ENCODE peak calls at places on chromosomes 7 and 10, in nine cellular contexts. One of them, this sample, is unnamed. For H3K9me3, the result is how much of the 10 kb centered on the place peaks cover.

GRCh38 chr10:21733710-21734109 is 199.7 kb downstream of the MLLT10 start:
- DNase-seq in CD4-positive, CD25-positive, alpha-beta regulatory T cell: no peak
- DNase-seq in hepatocyte: no peak
- DNase-seq in A673: peak
- DNase-seq in OCI-LY7: no peak
- DNase-seq in IMR-90: no peak
- DNase-seq in tibial artery: no peak
- DNase-seq in pancreas: no peak
- DNase-seq in adipocyte: peak
- DNase-seq in this sample: no peak

GRCh38 chr10:77116904-77117303 is 520.7 kb downstream of the KCNMA1 start:
- DNase-seq in CD4-positive, CD25-positive, alpha-beta regulatory T cell: no peak
- DNase-seq in hepatocyte: no peak
- DNase-seq in A673: no peak
- DNase-seq in OCI-LY7: no peak
- DNase-seq in IMR-90: no peak
- DNase-seq in tibial artery: no peak
- DNase-seq in pancreas: no peak
- DNase-seq in adipocyte: no peak
- DNase-seq in this sample: no peak

GRCh38 chr7:128954830-128955797 is 17.4 kb downstream of the IRF5 start:
- DNase-seq in CD4-positive, CD25-positive, alpha-beta regulatory T cell: no peak
- DNase-seq in hepatocyte: no peak
- DNase-seq in A673: no peak
- DNase-seq in OCI-LY7: peak
- DNase-seq in IMR-90: peak
- DNase-seq in tibial artery: no peak
- DNase-seq in pancreas: no peak
- DNase-seq in adipocyte: peak
- DNase-seq in this sample: peak

GRCh38 chr10:61682323-61682722 is 19.6 kb downstream of the CABCOCO1 start:
- DNase-seq in CD4-positive, CD25-positive, alpha-beta regulatory T cell: no peak
- DNase-seq in hepatocyte: no peak
- DNase-seq in A673: no peak
- DNase-seq in OCI-LY7: no peak
- DNase-seq in IMR-90: no peak
- DNase-seq in tibial artery: no peak
- DNase-seq in pancreas: no peak
- DNase-seq in adipocyte: no peak
- DNase-seq in this sample: no peak

GRCh38 chr10:3660753-3661152 is 124.3 kb downstream of the KLF6 start:
- DNase-seq in CD4-positive, CD25-positive, alpha-beta regulatory T cell: no peak
- DNase-seq in hepatocyte: no peak
- DNase-seq in A673: no peak
- DNase-seq in OCI-LY7: no peak
- DNase-seq in IMR-90: no peak
- DNase-seq in tibial artery: no peak
- DNase-seq in pancreas: no peak
- DNase-seq in adipocyte: no peak
- DNase-seq in this sample: no peak

GRCh38 chr10:130814610-130815009 is 496.9 kb downstream of the TCERG1L start:
- DNase-seq in CD4-positive, CD25-positive, alpha-beta regulatory T cell: no peak
- DNase-seq in hepatocyte: no peak
- DNase-seq in A673: no peak
- DNase-seq in OCI-LY7: no peak
- DNase-seq in IMR-90: no peak
- DNase-seq in tibial artery: no peak
- DNase-seq in pancreas: no peak
- DNase-seq in adipocyte: no peak
- DNase-seq in this sample: no peak

GRCh38 chr10:58755688-58756087 is 243.0 kb downstream of the BICC1 start:
- DNase-seq in CD4-positive, CD25-positive, alpha-beta regulatory T cell: no peak
- DNase-seq in hepatocyte: peak
- DNase-seq in A673: no peak
- DNase-seq in OCI-LY7: no peak
- DNase-seq in IMR-90: peak
- DNase-seq in tibial artery: no peak
- DNase-seq in pancreas: no peak
- DNase-seq in adipocyte: peak
- DNase-seq in this sample: peak

GRCh38 chr7:157411580-157411979 is 74.8 kb downstream of the DNAJB6 start:
- DNase-seq in CD4-positive, CD25-positive, alpha-beta regulatory T cell: peak
- DNase-seq in hepatocyte: no peak
- DNase-seq in A673: no peak
- DNase-seq in OCI-LY7: no peak
- DNase-seq in IMR-90: no peak
- DNase-seq in tibial artery: no peak
- DNase-seq in pancreas: no peak
- DNase-seq in adipocyte: no peak
- DNase-seq in this sample: no peak

GRCh38 chr7:55127622-55128081 is 108.8 kb downstream of the EGFR start:
- DNase-seq in CD4-positive, CD25-positive, alpha-beta regulatory T cell: no peak
- DNase-seq in hepatocyte: no peak
- DNase-seq in A673: no peak
- DNase-seq in OCI-LY7: no peak
- DNase-seq in IMR-90: peak
- DNase-seq in tibial artery: peak
- DNase-seq in pancreas: no peak
- DNase-seq in adipocyte: peak
- DNase-seq in this sample: peak

GRCh38 chr10:113285291-113285690 is 267.6 kb upstream of the HABP2 start:
- DNase-seq in CD4-positive, CD25-positive, alpha-beta regulatory T cell: no peak
- DNase-seq in hepatocyte: no peak
- DNase-seq in A673: no peak
- DNase-seq in OCI-LY7: no peak
- DNase-seq in IMR-90: no peak
- DNase-seq in tibial artery: no peak
- DNase-seq in pancreas: no peak
- DNase-seq in adipocyte: peak
- DNase-seq in this sample: no peak

GRCh38 chr10:2985729-2986232 is 81.6 kb upstream of the PFKP start:
- DNase-seq in CD4-positive, CD25-positive, alpha-beta regulatory T cell: no peak
- DNase-seq in hepatocyte: peak
- DNase-seq in A673: no peak
- DNase-seq in OCI-LY7: no peak
- DNase-seq in IMR-90: peak
- DNase-seq in tibial artery: no peak
- DNase-seq in pancreas: no peak
- DNase-seq in adipocyte: peak
- DNase-seq in this sample: no peak

GRCh38 chr10:44567471-44567870 is 182.6 kb upstream of the CXCL12 start:
- DNase-seq in CD4-positive, CD25-positive, alpha-beta regulatory T cell: no peak
- DNase-seq in hepatocyte: no peak
- DNase-seq in A673: no peak
- DNase-seq in OCI-LY7: no peak
- DNase-seq in IMR-90: peak
- DNase-seq in tibial artery: no peak
- DNase-seq in pancreas: no peak
- DNase-seq in adipocyte: peak
- DNase-seq in this sample: no peak

GRCh38 chr7:159317294-159317693 is 172.6 kb upstream of the VIPR2 start:
- DNase-seq in CD4-positive, CD25-positive, alpha-beta regulatory T cell: no peak
- DNase-seq in hepatocyte: no peak
- DNase-seq in A673: no peak
- DNase-seq in OCI-LY7: no peak
- DNase-seq in IMR-90: no peak
- DNase-seq in tibial artery: no peak
- DNase-seq in pancreas: no peak
- DNase-seq in adipocyte: no peak
- DNase-seq in this sample: no peak
- H3K9me3 ChIP-seq in CD4-positive, CD25-positive, alpha-beta regulatory T cell: under half
- H3K9me3 ChIP-seq in hepatocyte: under half
- H3K9me3 ChIP-seq in A673: under half
- H3K9me3 ChIP-seq in OCI-LY7: under half
- H3K9me3 ChIP-seq in IMR-90: under half
- H3K9me3 ChIP-seq in tibial artery: under half
- H3K9me3 ChIP-seq in pancreas: under half
- H3K9me3 ChIP-seq in adipocyte: under half
- H3K9me3 ChIP-seq in this sample: under half

GRCh38 chr10:73058057-73058591 is 38.5 kb downstream of the P4HA1 start:
- DNase-seq in CD4-positive, CD25-positive, alpha-beta regulatory T cell: no peak
- DNase-seq in hepatocyte: no peak
- DNase-seq in A673: no peak
- DNase-seq in OCI-LY7: no peak
- DNase-seq in IMR-90: no peak
- DNase-seq in tibial artery: no peak
- DNase-seq in pancreas: no peak
- DNase-seq in adipocyte: no peak
- DNase-seq in this sample: no peak

GRCh38 chr10:73061743-73062142 is 34.9 kb downstream of the P4HA1 start:
- DNase-seq in CD4-positive, CD25-positive, alpha-beta regulatory T cell: no peak
- DNase-seq in hepatocyte: no peak
- DNase-seq in A673: no peak
- DNase-seq in OCI-LY7: no peak
- DNase-seq in IMR-90: no peak
- DNase-seq in tibial artery: no peak
- DNase-seq in pancreas: no peak
- DNase-seq in adipocyte: no peak
- DNase-seq in this sample: no peak

GRCh38 chr10:73060738-73061635 is 35.7 kb downstream of the P4HA1 start:
- DNase-seq in CD4-positive, CD25-positive, alpha-beta regulatory T cell: peak
- DNase-seq in hepatocyte: peak
- DNase-seq in A673: peak
- DNase-seq in OCI-LY7: peak
- DNase-seq in IMR-90: peak
- DNase-seq in tibial artery: no peak
- DNase-seq in pancreas: no peak
- DNase-seq in adipocyte: peak
- DNase-seq in this sample: no peak

GRCh38 chr10:73065441-73065840 is 31.2 kb downstream of the P4HA1 start:
- DNase-seq in CD4-positive, CD25-positive, alpha-beta regulatory T cell: no peak
- DNase-seq in hepatocyte: no peak
- DNase-seq in A673: no peak
- DNase-seq in OCI-LY7: no peak
- DNase-seq in IMR-90: no peak
- DNase-seq in tibial artery: no peak
- DNase-seq in pancreas: no peak
- DNase-seq in adipocyte: peak
- DNase-seq in this sample: no peak

GRCh38 chr10:73060173-73060572 is 36.5 kb downstream of the P4HA1 start:
- DNase-seq in CD4-positive, CD25-positive, alpha-beta regulatory T cell: peak
- DNase-seq in hepatocyte: no peak
- DNase-seq in A673: no peak
- DNase-seq in OCI-LY7: no peak
- DNase-seq in IMR-90: no peak
- DNase-seq in tibial artery: no peak
- DNase-seq in pancreas: no peak
- DNase-seq in adipocyte: no peak
- DNase-seq in this sample: no peak
- H3K4me3 ChIP-seq in CD4-positive, CD25-positive, alpha-beta regulatory T cell: no peak
- H3K4me3 ChIP-seq in hepatocyte: no peak
- H3K4me3 ChIP-seq in A673: no peak
- H3K4me3 ChIP-seq in OCI-LY7: no peak
- H3K4me3 ChIP-seq in IMR-90: no peak
- H3K4me3 ChIP-seq in tibial artery: no peak
- H3K4me3 ChIP-seq in pancreas: no peak
- H3K4me3 ChIP-seq in adipocyte: no peak
- H3K4me3 ChIP-seq in this sample: no peak

DNA sequence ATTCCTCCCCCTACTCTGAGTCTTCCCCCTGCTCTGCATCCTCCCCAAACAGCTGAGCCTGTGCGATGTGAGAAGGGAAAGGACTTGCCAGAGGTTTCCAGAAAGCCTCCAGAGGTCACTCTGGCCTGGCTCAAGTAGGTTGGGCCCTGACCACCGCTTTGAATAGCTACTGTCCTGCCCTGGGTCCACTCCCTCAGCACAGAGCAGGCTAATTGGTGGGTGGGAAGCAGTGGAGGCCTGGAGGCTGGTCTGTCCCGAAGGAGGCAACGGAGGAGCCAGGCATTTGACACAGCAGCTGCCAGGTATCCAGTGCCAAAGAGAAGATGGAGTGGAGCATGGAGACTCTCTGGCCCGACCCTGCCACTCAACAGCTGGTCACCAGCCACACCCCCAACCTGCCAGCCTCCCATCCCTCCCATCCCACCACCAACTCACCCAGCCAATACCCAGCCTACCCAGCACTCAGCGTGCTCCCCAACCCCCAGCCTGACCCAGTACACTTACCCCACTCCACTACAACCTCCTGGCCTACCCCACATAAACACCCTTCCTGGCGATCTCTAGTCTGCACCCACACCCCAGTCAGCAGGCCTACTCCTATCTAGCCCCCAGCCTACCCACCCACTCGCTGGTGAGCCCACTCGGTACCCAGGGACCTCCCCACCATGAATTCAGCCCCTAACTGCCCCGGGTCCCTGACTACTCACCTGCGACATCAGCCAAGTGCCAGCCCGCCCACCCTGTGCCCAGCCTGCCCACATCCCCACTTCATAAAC is 64.7 kb upstream of the COL13A1 start:
- DNase-seq in CD4-positive, CD25-positive, alpha-beta regulatory T cell: no peak
- DNase-seq in hepatocyte: no peak
- DNase-seq in A673: no peak
- DNase-seq in OCI-LY7: no peak
- DNase-seq in IMR-90: no peak
- DNase-seq in tibial artery: no peak
- DNase-seq in pancreas: no peak
- DNase-seq in adipocyte: no peak
- DNase-seq in this sample: no peak
- H3K9me3 ChIP-seq in CD4-positive, CD25-positive, alpha-beta regulatory T cell: under half
- H3K9me3 ChIP-seq in hepatocyte: under half
- H3K9me3 ChIP-seq in A673: under half
- H3K9me3 ChIP-seq in OCI-LY7: under half
- H3K9me3 ChIP-seq in IMR-90: under half
- H3K9me3 ChIP-seq in tibial artery: under half
- H3K9me3 ChIP-seq in pancreas: under half
- H3K9me3 ChIP-seq in adipocyte: under half
- H3K9me3 ChIP-seq in this sample: under half

GRCh38 chr7:150515752-150516151 is 1.1 kb downstream of the GIMAP7 start:
- DNase-seq in CD4-positive, CD25-positive, alpha-beta regulatory T cell: peak
- DNase-seq in hepatocyte: no peak
- DNase-seq in A673: no peak
- DNase-seq in OCI-LY7: no peak
- DNase-seq in IMR-90: no peak
- DNase-seq in tibial artery: no peak
- DNase-seq in pancreas: no peak
- DNase-seq in adipocyte: no peak
- DNase-seq in this sample: no peak
- H3K4me3 ChIP-seq in CD4-positive, CD25-positive, alpha-beta regulatory T cell: peak
- H3K4me3 ChIP-seq in hepatocyte: no peak
- H3K4me3 ChIP-seq in A673: no peak
- H3K4me3 ChIP-seq in OCI-LY7: no peak
- H3K4me3 ChIP-seq in IMR-90: no peak
- H3K4me3 ChIP-seq in tibial artery: peak
- H3K4me3 ChIP-seq in pancreas: peak
- H3K4me3 ChIP-seq in adipocyte: no peak
- H3K4me3 ChIP-seq in this sample: no peak

This sample was measured in AG04450.